ENCODE peak calls at places on chromosomes 16 and 17, in four cellular contexts. D is fibroblast of lung, B is uterus, E is PC-9. J is an unnamed sample. For H3K36me3, the result is how much of the 10 kb centered on the place peaks cover.

GRCh38 chr17:51475650-51476221 is 215.4 kb downstream of the UTP18 start:
- DNase-seq in E (no peak), B (no peak), D (no peak), J (no peak)

GRCh38 chr17:77526259-77526711 is 385.5 kb downstream of the SEC14L1 start:
- DNase-seq in D (no peak), B (no peak), E (no peak), J (no peak)

GRCh38 chr16:89119161-89119621 is 25.5 kb downstream of the ACSF3 start:
- DNase-seq in E (no peak), B (no peak), D (no peak), J (no peak)

GRCh38 chr16:14608604-14609003 is 21.5 kb downstream of the PARN start:
- DNase-seq in B (no peak), E (no peak), D (no peak), J (no peak)

GRCh38 chr17:53662608-53663007 is 160.1 kb upstream of the KIF2B start:
- DNase-seq in E (no peak), D (no peak), B (no peak), J (no peak)

GRCh38 chr17:55571095-55571494 is 59.8 kb upstream of the SMIM36 start:
- DNase-seq in D (peak), E (no peak), B (no peak), J (no peak)

GRCh38 chr16:46709464-46709863 is 20.0 kb downstream of the ORC6 start:
- DNase-seq in B (no peak), D (no peak), E (no peak), J (no peak)

GRCh38 chr16:55039931-55040330 is 109.3 kb downstream of the IRX5 start:
- DNase-seq in E (no peak), B (no peak), D (no peak), J (no peak)

GRCh38 chr16:69542974-69543373 is 22.8 kb upstream of the NFAT5 start:
- DNase-seq in B (no peak), D (peak), E (no peak), J (no peak)

GRCh38 chr17:62687997-62688396 is 60.5 kb downstream of the MRC2 start:
- DNase-seq in B (no peak), D (no peak), E (no peak), J (no peak)

GRCh38 chr16:17227278-17227677 is 243.5 kb downstream of the XYLT1 start:
- DNase-seq in D (no peak), E (no peak), B (no peak), J (no peak)

GRCh38 chr16:17224859-17225258 is 245.9 kb downstream of the XYLT1 start:
- DNase-seq in E (no peak), D (peak), B (peak), J (no peak)

GRCh38 chr16:17223576-17223975 is 247.2 kb downstream of the XYLT1 start:
- DNase-seq in E (no peak), B (no peak), D (no peak), J (no peak)

GRCh38 chr16:17224350-17224749 is 246.4 kb downstream of the XYLT1 start:
- DNase-seq in E (no peak), D (no peak), B (no peak), J (no peak)

DNA sequence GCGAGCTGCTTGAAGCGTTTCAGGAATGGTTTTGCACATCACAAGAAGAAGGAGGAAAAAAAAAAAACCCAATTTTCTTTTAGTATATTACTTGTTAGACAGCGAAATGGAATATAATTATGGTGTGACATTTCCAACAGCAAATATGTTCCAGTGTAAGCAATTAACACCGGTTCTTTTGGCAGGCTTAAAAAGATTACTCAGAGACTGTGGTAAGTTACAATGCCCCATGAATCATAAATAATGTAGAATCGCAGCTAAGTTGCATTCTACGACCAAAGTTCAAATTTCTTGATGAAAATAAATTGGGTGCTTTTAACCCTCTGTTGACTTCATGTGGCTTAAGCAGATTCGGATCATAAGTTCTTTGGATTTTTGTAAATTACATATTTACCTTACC is 245.2 kb downstream of the XYLT1 start:
- DNase-seq in E (no peak), B (no peak), D (peak), J (no peak)
- H3K27ac ChIP-seq in E (no peak), B (peak), D (no peak), J (no peak)

DNA sequence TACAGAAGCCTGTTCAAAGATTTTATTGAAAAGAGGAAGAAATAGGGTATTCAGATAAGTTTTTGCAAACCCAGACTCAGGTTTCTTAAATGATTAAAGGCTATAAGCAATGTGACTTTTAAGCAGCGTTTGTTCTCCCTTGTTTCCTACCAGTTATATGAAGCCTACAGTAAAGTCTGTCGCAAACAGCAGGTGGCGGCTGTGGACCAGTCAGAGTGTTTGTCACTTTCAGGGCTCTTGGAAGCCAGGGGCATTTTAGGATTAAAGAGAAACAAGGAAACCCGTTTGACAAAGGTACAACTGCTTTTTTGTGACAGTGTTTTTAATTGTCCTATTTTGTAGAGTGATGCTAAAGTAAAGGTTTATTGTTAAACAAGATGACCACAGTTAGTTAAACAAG is 7.7 kb upstream of the RARA start:
- DNase-seq in D (no peak), B (no peak), E (no peak), J (no peak)
- TF ChIP-seq CTCF in D (no peak), B (no peak), E (peak), J (peak)

GRCh38 chr16:70781800-70782199 is 19.2 kb downstream of the VAC14 start:
- DNase-seq in B (no peak), D (no peak), E (no peak), J (no peak)

GRCh38 chr16:70780546-70780945 is 20.4 kb downstream of the VAC14 start:
- DNase-seq in E (no peak), B (no peak), D (no peak), J (no peak)

GRCh38 chr16:70779361-70779760 is 21.6 kb downstream of the VAC14 start:
- DNase-seq in B (no peak), D (peak), E (no peak), J (no peak)

GRCh38 chr16:70784692-70785317 is 16.2 kb downstream of the VAC14 start:
- DNase-seq in D (no peak), B (no peak), E (no peak), J (no peak)

GRCh38 chr16:70782237-70782636 is 18.7 kb downstream of the VAC14 start:
- DNase-seq in D (no peak), B (no peak), E (no peak), J (no peak)
- H3K36me3 ChIP-seq in D (under half), B (under half), E (under half), J (under half)

GRCh38 chr17:48420823-48421222 is 9.2 kb downstream of the SKAP1 start:
- DNase-seq in B (no peak), D (no peak), E (no peak), J (no peak)
- H3K27ac ChIP-seq in B (no peak), D (no peak), E (no peak), J (no peak)

DNA sequence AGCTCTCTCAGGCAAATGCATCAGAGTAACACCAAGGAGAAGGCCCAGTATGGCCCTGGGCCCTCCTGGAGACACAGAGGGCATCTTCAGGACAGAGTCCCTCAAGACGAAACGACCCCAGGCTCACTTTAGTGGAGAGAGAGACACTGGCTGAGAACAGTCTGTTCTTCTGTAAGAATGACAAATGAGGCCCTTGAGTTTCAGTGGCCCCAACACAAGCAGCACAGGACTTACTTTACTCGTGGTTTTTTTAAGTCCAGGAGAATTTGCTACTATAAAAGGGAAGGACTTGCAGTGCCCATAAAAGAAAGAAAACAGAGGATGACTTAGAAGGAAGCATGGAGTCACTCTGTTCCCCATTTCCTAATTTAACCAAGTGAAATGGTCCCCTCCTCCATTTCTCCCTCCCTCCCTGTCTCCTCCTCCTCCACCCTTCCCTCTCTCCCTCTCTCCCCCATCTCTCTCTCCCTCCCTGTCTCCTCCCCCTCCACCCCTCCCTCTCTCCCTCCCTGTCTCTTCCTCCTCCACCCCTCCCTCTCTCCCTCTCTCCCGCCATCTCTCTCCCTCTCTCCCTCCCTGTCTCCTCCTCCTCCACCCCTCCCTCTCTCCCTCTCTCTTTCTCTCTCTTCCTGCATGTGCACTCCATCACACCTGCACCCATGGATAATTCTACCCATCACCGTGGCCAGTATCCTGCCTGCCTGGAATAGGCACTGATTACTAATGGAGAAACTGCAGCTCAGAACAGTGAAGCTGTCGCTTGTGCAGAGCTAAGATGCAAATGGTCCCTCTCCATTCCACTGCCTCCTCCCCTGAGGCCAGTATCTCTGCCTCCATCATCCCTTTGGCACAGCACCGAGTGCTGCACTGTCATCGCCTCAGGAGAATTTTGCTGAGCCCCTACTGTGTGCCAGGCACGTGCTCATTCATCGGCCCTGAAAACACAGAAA is 47.3 kb upstream of the RBFOX3 start:
- DNase-seq in E (no peak), B (no peak), D (no peak), J (no peak)
- TF ChIP-seq CTCF in E (no peak), B (no peak), D (no peak), J (no peak)

GRCh38 chr17:81221371-81221841 is 1.4 kb downstream of the CEP131 start:
- DNase-seq in D (no peak), B (no peak), E (no peak), J (no peak)
- H3K36me3 ChIP-seq in D (under half), B (under half), E (under half), J (under half)

GRCh38 chr17:65314212-65314611 is 177.0 kb downstream of the RGS9 start:
- DNase-seq in B (no peak), E (no peak), D (no peak), J (no peak)

GRCh38 chr17:65307366-65308316 is 170.5 kb downstream of the RGS9 start:
- DNase-seq in B (no peak), E (no peak), D (no peak), J (no peak)

DNA sequence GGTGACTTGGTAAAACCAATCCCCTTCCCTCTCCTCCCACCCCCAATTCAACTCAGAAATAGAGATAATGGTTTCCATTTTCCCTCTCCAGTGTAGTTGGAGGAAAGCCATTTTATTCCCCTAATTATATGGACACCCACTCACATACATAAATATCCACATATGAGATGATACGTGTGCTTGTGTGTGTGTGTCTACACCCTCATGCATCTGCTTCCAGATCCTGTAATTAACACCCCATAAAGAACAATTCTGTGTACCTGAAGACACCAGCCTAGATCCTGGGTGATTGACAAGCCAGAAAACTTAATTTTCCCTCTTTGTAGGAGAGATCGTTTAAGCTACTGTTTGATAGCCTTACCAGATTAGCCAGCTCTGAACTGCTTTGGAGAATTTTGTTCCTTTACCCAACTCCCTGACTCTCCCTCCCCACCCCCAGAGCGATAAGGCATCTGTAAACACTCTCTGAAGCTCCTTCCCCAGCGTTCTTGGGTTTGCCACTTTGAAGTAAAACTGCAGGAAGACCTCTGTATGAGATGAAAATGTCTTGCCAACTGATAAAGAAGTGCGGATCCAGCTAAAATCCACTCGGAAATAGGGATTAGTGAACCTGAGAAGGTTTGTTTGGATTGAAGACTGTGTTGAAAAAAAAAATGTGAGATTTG is 175.7 kb downstream of the RGS9 start:
- DNase-seq in B (no peak), E (no peak), D (no peak), J (no peak)
- H3K27ac ChIP-seq in B (no peak), E (no peak), D (no peak), J (no peak)

GRCh38 chr16:3150346-3151218 is 15.8 kb downstream of the ZNF213 start:
- DNase-seq in D (peak), B (peak), E (peak), J (peak)

GRCh38 chr16:3149193-3149530 is 14.3 kb downstream of the ZNF213 start:
- DNase-seq in E (no peak), B (no peak), D (no peak), J (no peak)

GRCh38 chr16:3147757-3148104 is 12.9 kb downstream of the ZNF213 start:
- DNase-seq in D (no peak), B (no peak), E (no peak), J (no peak)

GRCh38 chr16:3148256-3149192 is 13.7 kb downstream of the ZNF213 start:
- DNase-seq in B (no peak), D (no peak), E (no peak), J (no peak)

DNA sequence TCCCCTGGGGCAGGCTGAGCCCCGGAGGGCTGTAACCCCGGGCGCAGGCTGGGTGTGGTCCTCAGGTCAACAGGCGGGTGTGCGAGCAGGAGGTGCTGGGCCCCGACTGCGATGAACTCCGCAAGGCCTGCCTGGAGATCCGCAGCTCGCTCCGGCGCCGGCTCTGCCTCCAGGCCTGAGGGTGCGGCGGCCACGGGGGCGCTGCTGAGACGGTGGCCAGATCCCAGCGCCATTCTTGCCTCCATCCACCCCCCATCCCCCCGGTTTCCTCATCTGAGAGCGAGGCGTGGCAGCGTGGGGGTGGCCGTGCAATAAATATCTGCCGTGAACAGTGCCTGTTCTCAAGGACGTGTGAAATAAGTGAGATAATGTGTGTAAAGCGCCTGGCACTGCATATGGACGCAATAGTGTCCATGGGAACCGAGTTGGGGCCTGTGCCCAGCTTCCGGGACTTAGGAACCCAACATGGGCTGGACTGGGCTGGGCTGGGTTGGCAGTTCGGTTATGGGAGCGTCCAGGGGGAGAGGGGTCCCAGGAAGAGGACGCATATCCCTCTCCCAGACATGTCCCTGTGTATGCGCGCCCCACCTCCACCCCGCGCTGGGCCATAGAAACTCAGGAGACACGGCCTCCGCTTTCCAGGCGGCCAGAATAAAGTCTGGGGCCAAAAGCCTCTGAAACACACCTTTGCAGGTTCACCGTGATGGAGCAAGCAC is 15.0 kb downstream of the ZNF213 start:
- DNase-seq in D (peak), E (peak), B (peak), J (peak)
- TF ChIP-seq CTCF in D (peak), E (no peak), B (no peak), J (peak)

J was measured in brain microvascular endothelial cell.